ENCODE peak calls at places on chromosomes 11 and 22, in ten cellular contexts. F is SW 1271; V is germinal center; L is A549; M is PC-9; S is activated CD4-positive, alpha-beta T cell treated with anti-CD3 and anti-CD28 coated beads, Interleukin-2, amount 10 ng/mL, durations not matched to agents 7 days and 5 days; H is CD4-positive, alpha-beta T cell; Z is cardiac fibroblast; C is aorta; I is CD8-positive, alpha-beta memory T cell. Y is an unnamed sample.

GRCh38 chr22:25996669-25997068 is 172.6 kb upstream of the SEZ6L start:
- DNase-seq in F (no peak), V (peak), L (no peak), M (no peak), S (no peak), H (no peak), Z (no peak), C (no peak), I (no peak), Y (no peak)

GRCh38 chr11:119377961-119378667 is 3.4 kb downstream of the USP2 start:
- DNase-seq in F (no peak), V (no peak), L (no peak), M (no peak), S (no peak), H (no peak), Z (no peak), C (no peak), I (no peak), Y (peak)

GRCh38 chr11:12243511-12243910 is 133.1 kb downstream of the MICAL2 start:
- DNase-seq in F (no peak), V (no peak), L (no peak), M (no peak), S (no peak), H (no peak), Z (no peak), C (no peak), I (no peak), Y (no peak)

GRCh38 chr11:18229501-18229900 is 7.1 kb downstream of the SAA4 start:
- DNase-seq in F (no peak), V (peak), L (no peak), M (no peak), S (no peak), H (no peak), Z (no peak), C (no peak), I (no peak), Y (no peak)

GRCh38 chr11:112734207-112734606 is 227.0 kb upstream of the NCAM1 start:
- DNase-seq in F (no peak), V (no peak), L (no peak), M (no peak), S (no peak), H (no peak), Z (peak), C (no peak), I (no peak), Y (no peak)

GRCh38 chr11:10805741-10806140 is 3.0 kb downstream of the EIF4G2 start:
- DNase-seq in F (no peak), V (no peak), L (no peak), M (no peak), S (no peak), H (no peak), Z (no peak), C (no peak), I (no peak), Y (no peak)

GRCh38 chr11:27698872-27699241 is 1.4 kb downstream of the BDNF start:
- DNase-seq in F (peak), V (peak), L (peak), M (peak), S (peak), H (peak), Z (peak), C (peak), I (peak), Y (peak)

GRCh38 chr11:3753110-3753509 is 44.2 kb downstream of the NUP98 start:
- DNase-seq in F (no peak), V (no peak), L (no peak), M (no peak), S (no peak), H (no peak), Z (no peak), C (no peak), I (no peak), Y (no peak)

GRCh38 chr11:84817998-84818397 is 809.1 kb downstream of the DLG2 start:
- DNase-seq in F (no peak), V (no peak), L (no peak), M (peak), S (no peak), H (no peak), Z (no peak), C (no peak), I (no peak), Y (no peak)

GRCh38 chr11:34972892-34973291 is 56.5 kb downstream of the PDHX start:
- DNase-seq in F (peak), V (no peak), L (no peak), M (no peak), S (no peak), H (no peak), Z (peak), C (no peak), I (no peak), Y (no peak)

GRCh38 chr11:46421257-46421880 is 29.8 kb upstream of the CHRM4 start:
- DNase-seq in F (no peak), V (no peak), L (no peak), M (no peak), S (no peak), H (no peak), Z (no peak), C (no peak), I (no peak), Y (no peak)

GRCh38 chr11:69617220-69617619 is 23.7 kb upstream of the CCND1 start:
- DNase-seq in F (no peak), V (no peak), L (no peak), M (no peak), S (no peak), H (no peak), Z (no peak), C (no peak), I (no peak), Y (no peak)

GRCh38 chr11:113131036-113131775 is 170.0 kb downstream of the NCAM1 start:
- DNase-seq in F (no peak), V (no peak), L (no peak), M (no peak), S (no peak), H (no peak), Z (no peak), C (no peak), I (no peak), Y (no peak)

GRCh38 chr11:78961186-78961782 is 386.6 kb upstream of the NARS2 start:
- DNase-seq in F (no peak), V (no peak), L (no peak), M (peak), S (no peak), H (no peak), Z (peak), C (no peak), I (no peak), Y (no peak)

GRCh38 chr11:76654310-76654851 is 16.2 kb downstream of the LRRC32 start:
- DNase-seq in F (no peak), V (no peak), L (no peak), M (no peak), S (no peak), H (no peak), Z (peak), C (peak), I (no peak), Y (no peak)

GRCh38 chr11:30392977-30393376 is 70.1 kb downstream of the ARL14EP start:
- DNase-seq in F (no peak), V (no peak), L (no peak), M (no peak), S (no peak), H (no peak), Z (no peak), C (no peak), I (no peak), Y (no peak)

GRCh38 chr11:65404638-65405339 is 17.8 kb upstream of the NEAT1 start:
- DNase-seq in F (no peak), V (no peak), L (no peak), M (no peak), S (no peak), H (no peak), Z (no peak), C (no peak), I (no peak), Y (no peak)

GRCh38 chr11:44955019-44955738 is 4.5 kb upstream of the TP53I11 start:
- DNase-seq in F (peak), V (no peak), L (peak), M (peak), S (no peak), H (no peak), Z (peak), C (peak), I (no peak), Y (peak)

GRCh38 chr11:133896028-133896427 is 50.7 kb upstream of the SPATA19 start:
- DNase-seq in F (no peak), V (no peak), L (no peak), M (no peak), S (peak), H (no peak), Z (no peak), C (no peak), I (no peak), Y (no peak)

Y was measured in upper lobe of right lung.